ENCODE peak calls at places on chromosomes 16 and 17, in four cellular contexts. Z is HCT116, Q is K562, C is H1. W is an unnamed sample.

GRCh38 chr17:57523926-57524634 is 221.0 kb downstream of the CCDC182 start:
- DNase-seq in Z (peak), Q (no peak), C (no peak), W (no peak)

GRCh38 chr16:48445782-48446533 is 60.7 kb upstream of the SIAH1 start:
- DNase-seq in Z (no peak), Q (no peak), C (no peak), W (no peak)

GRCh38 chr16:10989494-10989893 is 45.1 kb downstream of the CLEC16A start:
- DNase-seq in Z (no peak), Q (no peak), C (no peak), W (no peak)

GRCh38 chr17:73436966-73437365 is 125.2 kb upstream of the CDC42EP4 start:
- DNase-seq in Z (no peak), Q (no peak), C (no peak), W (no peak)

GRCh38 chr16:52368899-52369298 is 178.0 kb downstream of the TOX3 start:
- DNase-seq in Z (no peak), Q (no peak), C (no peak), W (no peak)

GRCh38 chr17:76502326-76503211 is 1.3 kb upstream of the RHBDF2 start:
- DNase-seq in Z (no peak), Q (no peak), C (no peak), W (no peak)

GRCh38 chr16:23509763-23510153 is 536 bp downstream of the GGA2 start:
- DNase-seq in Z (no peak), Q (no peak), C (peak), W (no peak)

GRCh38 chr16:66594739-66595138 is 9.8 kb upstream of the CMTM3 start:
- DNase-seq in Z (no peak), Q (no peak), C (no peak), W (no peak)

GRCh38 chr17:66531826-66532439 is 229.5 kb downstream of the PRKCA start:
- DNase-seq in Z (no peak), Q (no peak), C (no peak), W (no peak)

GRCh38 chr16:3004781-3005284 is 7.9 kb upstream of the CLDN9 start:
- DNase-seq in Z (no peak), Q (peak), C (no peak), W (no peak)

GRCh38 chr17:27601069-27601974 is 29.7 kb upstream of the LGALS9 start:
- DNase-seq in Z (peak), Q (peak), C (peak), W (peak)

GRCh38 chr16:56848056-56848936 is 16.7 kb upstream of the SLC12A3 start:
- DNase-seq in Z (no peak), Q (no peak), C (no peak), W (no peak)

GRCh38 chr16:31354394-31355291 is at the start of gene ITGAX:
- DNase-seq in Z (no peak), Q (peak), C (no peak), W (no peak)

GRCh38 chr16:57802635-57803412 is 533 bp upstream of the KIFC3 start:
- DNase-seq in Z (no peak), Q (no peak), C (peak), W (no peak)

GRCh38 chr16:48279199-48279598 is 31.9 kb upstream of the ABCC11 start:
- DNase-seq in Z (no peak), Q (no peak), C (no peak), W (no peak)

GRCh38 chr16:55330726-55331647 is 7.0 kb downstream of the IRX6 start:
- DNase-seq in Z (no peak), Q (no peak), C (no peak), W (no peak)

GRCh38 chr17:27481327-27481726 is 25.1 kb downstream of the KSR1 start:
- DNase-seq in Z (no peak), Q (no peak), C (no peak), W (no peak)

GRCh38 chr17:81513669-81514484 is 1.3 kb upstream of the ACTG1 start:
- DNase-seq in Z (no peak), Q (no peak), C (peak), W (no peak)

GRCh38 chr16:24178496-24178895 is 77.6 kb upstream of the CACNG3 start:
- DNase-seq in Z (no peak), Q (peak), C (peak), W (no peak)

GRCh38 chr17:33811006-33811760 is 443.9 kb upstream of the CCL2 start:
- DNase-seq in Z (no peak), Q (no peak), C (no peak), W (no peak)

GRCh38 chr16:58011652-58012051 is 10.4 kb downstream of the USB1 start:
- DNase-seq in Z (no peak), Q (no peak), C (no peak), W (no peak)

GRCh38 chr17:44926841-44927525 is 11.7 kb upstream of the GFAP start:
- DNase-seq in Z (no peak), Q (no peak), C (no peak), W (no peak)

GRCh38 chr17:1169471-1169908 is 10.3 kb downstream of the ABR start:
- DNase-seq in Z (no peak), Q (no peak), C (no peak), W (no peak)

GRCh38 chr16:67372664-67373063 is 20.6 kb downstream of the TPPP3 start:
- DNase-seq in Z (peak), Q (no peak), C (no peak), W (no peak)

GRCh38 chr16:78630102-78630501 is 530.6 kb downstream of the WWOX start:
- DNase-seq in Z (no peak), Q (no peak), C (no peak), W (no peak)

GRCh38 chr16:70579648-70580630 is 56.3 kb downstream of the SF3B3 start:
- DNase-seq in Z (no peak), Q (peak), C (no peak), W (no peak)

GRCh38 chr16:57003439-57004386 is 14.4 kb downstream of the NLRC5 start:
- DNase-seq in Z (no peak), Q (no peak), C (no peak), W (no peak)

GRCh38 chr17:55770220-55770870 is 19.5 kb downstream of the PCTP start:
- DNase-seq in Z (peak), Q (peak), C (no peak), W (no peak)

GRCh38 chr17:64477849-64478248 is 19.0 kb downstream of the POLG2 start:
- DNase-seq in Z (no peak), Q (no peak), C (no peak), W (no peak)

GRCh38 chr16:2815299-2815771 is 1.7 kb upstream of the PRSS21 start:
- DNase-seq in Z (no peak), Q (no peak), C (no peak), W (no peak)

GRCh38 chr16:851209-851810 is 50.8 kb upstream of the GNG13 start:
- DNase-seq in Z (no peak), Q (no peak), C (no peak), W (no peak)

GRCh38 chr16:28126684-28127620 is 63.4 kb upstream of the GSG1L start:
- DNase-seq in Z (no peak), Q (no peak), C (no peak), W (no peak)

GRCh38 chr17:7932949-7933348 is 943 bp downstream of the CNTROB start:
- DNase-seq in Z (no peak), Q (peak), C (peak), W (no peak)
- TF ChIP-seq SIN3A in Z (no peak), Q (peak), C (no peak), W (no peak)

DNA sequence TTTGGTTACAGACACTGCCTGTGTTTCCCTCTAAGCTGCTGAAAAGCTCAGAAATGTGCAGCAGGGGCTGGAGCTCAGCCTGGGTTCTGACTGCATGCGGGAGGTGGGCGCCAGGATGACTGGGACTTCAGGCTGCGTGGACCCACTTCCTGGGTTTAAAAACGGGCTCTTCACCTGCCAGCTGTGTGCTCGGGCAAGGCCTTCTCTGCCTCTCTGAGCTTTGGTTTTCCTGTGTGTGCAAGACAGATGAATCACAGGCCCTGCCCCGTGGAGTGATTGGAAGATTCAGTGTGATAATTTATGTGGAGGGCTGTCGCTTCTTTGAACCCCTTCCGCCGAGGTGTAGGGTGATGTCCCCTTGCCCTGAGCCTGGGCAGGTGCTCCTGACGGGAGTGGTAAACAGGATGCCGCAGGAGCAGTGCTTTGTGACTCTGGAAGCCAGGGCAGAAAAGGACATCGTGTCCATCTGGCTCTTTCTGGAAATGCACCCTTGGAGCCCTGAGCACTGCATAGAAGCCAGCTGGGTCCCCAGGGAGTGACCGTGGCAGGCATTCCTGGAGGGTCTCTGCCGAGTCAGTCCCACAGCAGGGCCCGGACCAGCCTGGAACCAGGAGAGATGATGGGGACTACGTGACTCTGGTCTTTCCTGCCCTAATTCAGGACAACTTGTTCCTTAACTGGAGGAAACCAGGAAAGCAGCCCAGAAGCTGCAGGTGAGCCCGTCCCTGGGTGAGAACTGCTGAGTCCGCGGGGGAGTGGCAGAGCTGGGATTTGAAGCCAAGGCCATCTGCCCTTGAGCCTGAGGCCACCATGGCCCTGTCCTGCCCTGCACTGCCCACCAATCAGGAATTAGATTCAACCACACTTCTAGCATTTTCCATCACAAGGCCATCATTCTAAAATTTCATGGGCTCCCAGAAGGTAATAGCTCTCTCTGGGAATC is 28.5 kb upstream of the SLC7A5 start:
- DNase-seq in Z (no peak), Q (no peak), C (no peak), W (no peak)
- TF ChIP-seq SIN3A in Z (no peak), Q (no peak), C (no peak), W (no peak)

DNA sequence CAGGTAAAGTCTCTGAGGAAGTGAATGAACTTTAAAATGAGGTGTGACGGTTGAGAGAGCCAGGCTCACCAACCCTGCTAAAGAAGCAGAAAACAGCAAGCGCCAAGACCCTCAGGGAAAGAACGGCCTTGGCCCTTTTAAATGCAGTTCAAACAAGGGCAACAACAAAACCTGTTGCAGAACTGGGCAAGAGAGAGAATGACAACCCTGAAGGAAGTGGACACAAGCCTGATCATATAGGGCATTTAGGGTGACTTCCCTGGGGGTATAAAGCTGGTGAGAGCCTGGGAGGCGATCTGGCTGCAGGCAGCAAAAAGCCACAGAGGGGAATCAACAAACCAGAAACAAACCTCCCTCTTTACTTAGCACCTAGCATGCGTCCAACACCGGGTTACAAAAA is 1.0 kb downstream of the CPPED1 start:
- DNase-seq in Z (no peak), Q (no peak), C (no peak), W (no peak)
- TF ChIP-seq SIN3A in Z (no peak), Q (no peak), C (no peak), W (no peak)

GRCh38 chr17:77851921-77852320 is 106.6 kb upstream of the TNRC6C start:
- DNase-seq in Z (no peak), Q (no peak), C (no peak), W (no peak)

GRCh38 chr17:77854083-77854758 is 104.3 kb upstream of the TNRC6C start:
- DNase-seq in Z (no peak), Q (no peak), C (no peak), W (no peak)

GRCh38 chr17:77854759-77855745 is 103.5 kb upstream of the TNRC6C start:
- DNase-seq in Z (no peak), Q (no peak), C (no peak), W (no peak)

GRCh38 chr17:77853208-77853977 is 105.1 kb upstream of the TNRC6C start:
- DNase-seq in Z (no peak), Q (no peak), C (no peak), W (no peak)

GRCh38 chr17:77852666-77853207 is 105.8 kb upstream of the TNRC6C start:
- DNase-seq in Z (no peak), Q (no peak), C (no peak), W (no peak)
- TF ChIP-seq SIN3A in Z (no peak), Q (no peak), C (no peak), W (no peak)

GRCh38 chr17:42669705-42670198 is 7.0 kb downstream of the PLEKHH3 start:
- DNase-seq in Z (no peak), Q (no peak), C (peak), W (no peak)

GRCh38 chr17:42672038-42672437 is 4.8 kb downstream of the PLEKHH3 start:
- DNase-seq in Z (no peak), Q (no peak), C (no peak), W (no peak)

GRCh38 chr17:42673266-42673884 is 3.4 kb downstream of the PLEKHH3 start:
- DNase-seq in Z (no peak), Q (peak), C (no peak), W (no peak)

GRCh38 chr17:42670925-42671657 is 5.7 kb downstream of the PLEKHH3 start:
- DNase-seq in Z (no peak), Q (no peak), C (peak), W (no peak)

GRCh38 chr17:42670199-42670924 is 6.4 kb downstream of the PLEKHH3 start:
- DNase-seq in Z (no peak), Q (peak), C (peak), W (no peak)
- TF ChIP-seq SIN3A in Z (no peak), Q (no peak), C (no peak), W (no peak)

GRCh38 chr17:20284018-20284417 is 183.3 kb downstream of the LGALS9B start:
- DNase-seq in Z (no peak), Q (no peak), C (no peak), W (no peak)
- TF ChIP-seq SIN3A in Z (no peak), Q (no peak), C (no peak), W (no peak)

GRCh38 chr17:6910987-6911603 is 79.6 kb upstream of the TEKT1 start:
- DNase-seq in Z (peak), Q (peak), C (no peak), W (peak)
- TF ChIP-seq SIN3A in Z (no peak), Q (no peak), C (no peak), W (no peak)

GRCh38 chr17:39863918-39864746 is at the start of gene IKZF3:
- DNase-seq in Z (no peak), Q (peak), C (peak), W (no peak)

GRCh38 chr17:39868554-39868942 is 546 bp downstream of the ZPBP2 start:
- DNase-seq in Z (no peak), Q (no peak), C (no peak), W (no peak)

GRCh38 chr17:39867891-39868553 is at the start of gene ZPBP2:
- DNase-seq in Z (no peak), Q (no peak), C (no peak), W (no peak)

GRCh38 chr17:39866013-39866730 is 1.8 kb upstream of the ZPBP2 start:
- DNase-seq in Z (no peak), Q (no peak), C (no peak), W (no peak)

DNA sequence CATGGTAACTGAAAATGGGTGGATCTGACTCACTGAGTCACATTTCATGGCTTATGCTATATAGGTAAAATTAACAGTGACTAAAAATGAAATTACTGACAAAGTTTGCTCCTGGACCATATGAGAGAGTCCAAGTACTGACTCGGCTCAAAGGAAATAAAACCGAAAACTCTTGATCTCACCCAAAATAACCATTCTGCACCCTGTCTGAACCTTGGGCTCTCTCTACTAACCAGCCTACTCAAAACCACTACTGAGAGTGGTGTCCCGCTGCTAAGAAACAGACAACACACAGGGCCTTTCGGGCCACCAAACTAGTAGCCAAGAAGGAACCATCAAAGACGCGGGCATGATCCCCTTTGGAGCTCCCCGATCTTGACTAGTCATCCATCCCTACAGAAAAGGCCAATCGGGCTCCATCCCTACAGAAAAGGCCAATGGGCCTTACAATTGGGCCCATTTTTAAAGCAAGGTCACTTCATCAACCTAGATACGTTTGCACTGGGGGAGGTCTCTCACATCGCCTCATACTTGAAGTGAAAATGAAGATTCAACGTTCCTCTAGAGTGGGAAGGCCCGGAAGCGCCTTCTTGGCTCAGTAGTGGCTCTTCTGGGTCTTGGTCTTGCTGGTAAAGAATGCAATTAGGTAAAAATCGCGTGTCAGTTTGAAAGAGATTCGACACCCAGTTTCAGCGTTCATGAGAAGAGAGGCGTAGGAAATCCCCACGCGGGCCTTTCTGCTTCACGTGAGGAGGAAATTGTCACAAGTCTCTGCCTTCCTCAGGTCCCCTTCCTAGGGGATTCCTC is 715 bp upstream of the ZPBP2 start:
- DNase-seq in Z (no peak), Q (no peak), C (no peak), W (no peak)
- TF ChIP-seq SIN3A in Z (no peak), Q (no peak), C (no peak), W (no peak)

GRCh38 chr17:36837616-36838272 is 99.5 kb upstream of the LHX1 start:
- DNase-seq in Z (no peak), Q (no peak), C (no peak), W (no peak)
- TF ChIP-seq SIN3A in Z (no peak), Q (no peak), C (no peak), W (no peak)

W was measured in Panc1.